ENCODE peak calls at places on chromosomes 12 and 14, in four cellular contexts. Q, T, R and L are unnamed samples.

GRCh38 chr12:18457362-18457761 is 196.0 kb downstream of the PIK3C2G start:
- DNase-seq in Q (no peak), R (no peak), T (no peak), L (no peak)

GRCh38 chr14:88189040-88189839 is 133.8 kb downstream of the KCNK10 start:
- DNase-seq in Q (no peak), R (peak), T (peak), L (peak)

GRCh38 chr12:133010657-133011297 is 24.6 kb downstream of the ZNF26 start:
- DNase-seq in T (no peak), R (no peak), Q (no peak), L (no peak)

GRCh38 chr14:102140027-102140749 is 491 bp downstream of the WDR20 start:
- DNase-seq in Q (peak), T (peak), R (peak), L (peak)

GRCh38 chr12:67742461-67742860 is 93.9 kb downstream of the DYRK2 start:
- DNase-seq in Q (no peak), R (no peak), T (no peak), L (no peak)

GRCh38 chr12:45732250-45732649 is 2.7 kb downstream of the ARID2 start:
- DNase-seq in T (no peak), Q (no peak), R (no peak), L (no peak)

GRCh38 chr12:111447571-111448265 is 42.0 kb downstream of the SH2B3 start:
- DNase-seq in Q (no peak), R (no peak), T (no peak), L (no peak)

GRCh38 chr12:126191037-126191891 is 1126.0 kb downstream of the AACS start:
- DNase-seq in Q (no peak), R (no peak), T (no peak), L (no peak)

GRCh38 chr12:103780093-103780440 is 61.0 kb downstream of the NT5DC3 start:
- DNase-seq in R (no peak), T (no peak), Q (no peak), L (no peak)

GRCh38 chr14:90750191-90750590 is 66.0 kb downstream of the TTC7B start:
- DNase-seq in Q (no peak), T (no peak), R (no peak), L (no peak)

GRCh38 chr14:105894978-105895881 is 368.8 kb downstream of the TMEM121 start:
- DNase-seq in R (no peak), Q (peak), T (no peak), L (no peak)

GRCh38 chr12:47407730-47408129 is 298.1 kb downstream of the RPAP3 start:
- DNase-seq in Q (no peak), R (no peak), T (no peak), L (no peak)

GRCh38 chr12:28040251-28040650 is 67.7 kb upstream of the PTHLH start:
- DNase-seq in T (peak), R (no peak), Q (no peak), L (no peak)

GRCh38 chr12:62891805-62892549 is 43.0 kb downstream of the PPM1H start:
- DNase-seq in T (no peak), R (no peak), Q (no peak), L (no peak)

GRCh38 chr14:60656755-60657608 is 7.7 kb upstream of the SIX1 start:
- DNase-seq in R (peak), Q (no peak), T (no peak), L (no peak)

GRCh38 chr14:94474581-94475031 is 1.4 kb downstream of the SERPINA9 start:
- DNase-seq in T (no peak), Q (no peak), R (peak), L (no peak)

GRCh38 chr14:72607386-72608125 is 286.3 kb downstream of the DPF3 start:
- DNase-seq in Q (no peak), T (peak), R (no peak), L (no peak)

GRCh38 chr12:63151898-63152700 is 1.1 kb upstream of the AVPR1A start:
- DNase-seq in T (peak), R (peak), Q (no peak), L (no peak)

GRCh38 chr12:97211421-97211820 is 251.2 kb upstream of the RMST start:
- DNase-seq in Q (no peak), R (no peak), T (no peak), L (no peak)

GRCh38 chr12:84463756-84464495 is 448.7 kb downstream of the SLC6A15 start:
- DNase-seq in T (no peak), R (no peak), Q (no peak), L (no peak)

GRCh38 chr12:128829870-128830504 is 6.2 kb upstream of the SLC15A4 start:
- DNase-seq in R (no peak), T (no peak), Q (no peak), L (no peak)

GRCh38 chr12:109860961-109861360 is 19.4 kb downstream of the GLTP start:
- DNase-seq in Q (no peak), R (no peak), T (no peak), L (no peak)